ENCODE peak calls at places on chromosomes 6 and 20, in eight cellular contexts. One of them, this sample, is unnamed.

GRCh38 chr6:166516256-166516655 is 70.2 kb downstream of the RAMACL start:
- DNase-seq in lower leg skin: no peak
- DNase-seq in prostate gland: no peak
- DNase-seq in transverse colon: no peak
- DNase-seq in body of pancreas: no peak
- DNase-seq in upper lobe of left lung: no peak
- DNase-seq in right lobe of liver: no peak
- DNase-seq in ovary: no peak
- DNase-seq in this sample: no peak

GRCh38 chr20:45959956-45960630 is 11.9 kb downstream of the ZNF335 start:
- DNase-seq in lower leg skin: peak; percentile 73
- DNase-seq in prostate gland: no peak
- DNase-seq in transverse colon: no peak
- DNase-seq in body of pancreas: peak; percentile 7
- DNase-seq in upper lobe of left lung: no peak
- DNase-seq in right lobe of liver: peak; percentile 21
- DNase-seq in ovary: peak; percentile 24
- DNase-seq in this sample: peak; percentile 9

GRCh38 chr6:149453597-149454340 is 31.0 kb downstream of the ZC3H12D start:
- DNase-seq in lower leg skin: no peak
- DNase-seq in prostate gland: no peak
- DNase-seq in transverse colon: no peak
- DNase-seq in body of pancreas: no peak
- DNase-seq in upper lobe of left lung: no peak
- DNase-seq in right lobe of liver: peak; percentile 45
- DNase-seq in ovary: no peak
- DNase-seq in this sample: no peak

GRCh38 chr6:81925201-81925600 is 172.7 kb upstream of the TENT5A start:
- DNase-seq in lower leg skin: no peak
- DNase-seq in prostate gland: no peak
- DNase-seq in transverse colon: no peak
- DNase-seq in body of pancreas: no peak
- DNase-seq in upper lobe of left lung: no peak
- DNase-seq in right lobe of liver: no peak
- DNase-seq in ovary: no peak
- DNase-seq in this sample: no peak

GRCh38 chr6:40810176-40810575 is 223.0 kb upstream of the LRFN2 start:
- DNase-seq in lower leg skin: no peak
- DNase-seq in prostate gland: no peak
- DNase-seq in transverse colon: no peak
- DNase-seq in body of pancreas: no peak
- DNase-seq in upper lobe of left lung: no peak
- DNase-seq in right lobe of liver: no peak
- DNase-seq in ovary: no peak
- DNase-seq in this sample: no peak

GRCh38 chr6:52415917-52416628 is 4.1 kb upstream of the EFHC1 start:
- DNase-seq in lower leg skin: no peak
- DNase-seq in prostate gland: no peak
- DNase-seq in transverse colon: no peak
- DNase-seq in body of pancreas: no peak
- DNase-seq in upper lobe of left lung: no peak
- DNase-seq in right lobe of liver: no peak
- DNase-seq in ovary: no peak
- DNase-seq in this sample: no peak

GRCh38 chr6:154919806-154920205 is 75.3 kb upstream of the TIAM2 start:
- DNase-seq in lower leg skin: peak; percentile 68
- DNase-seq in prostate gland: no peak
- DNase-seq in transverse colon: no peak
- DNase-seq in body of pancreas: no peak
- DNase-seq in upper lobe of left lung: no peak
- DNase-seq in right lobe of liver: no peak
- DNase-seq in ovary: no peak
- DNase-seq in this sample: no peak

GRCh38 chr6:119129148-119129967 is 50.9 kb upstream of the FAM184A start:
- DNase-seq in lower leg skin: peak; percentile 37
- DNase-seq in prostate gland: peak; percentile 43
- DNase-seq in transverse colon: no peak
- DNase-seq in body of pancreas: no peak
- DNase-seq in upper lobe of left lung: no peak
- DNase-seq in right lobe of liver: no peak
- DNase-seq in ovary: no peak
- DNase-seq in this sample: no peak

GRCh38 chr6:21999012-21999528 is 297.8 kb downstream of the PRL start:
- DNase-seq in lower leg skin: no peak
- DNase-seq in prostate gland: no peak
- DNase-seq in transverse colon: no peak
- DNase-seq in body of pancreas: no peak
- DNase-seq in upper lobe of left lung: no peak
- DNase-seq in right lobe of liver: no peak
- DNase-seq in ovary: no peak
- DNase-seq in this sample: no peak

GRCh38 chr20:24160563-24161355 is 172.2 kb upstream of the GGTLC1 start:
- DNase-seq in lower leg skin: no peak
- DNase-seq in prostate gland: peak; percentile 40
- DNase-seq in transverse colon: peak; percentile 13
- DNase-seq in body of pancreas: peak; percentile 56
- DNase-seq in upper lobe of left lung: peak; percentile 41
- DNase-seq in right lobe of liver: peak; percentile 59
- DNase-seq in ovary: peak; percentile 58
- DNase-seq in this sample: no peak
- TF ChIP-seq CTCF in lower leg skin: no peak
- TF ChIP-seq CTCF in prostate gland: peak; percentile 71
- TF ChIP-seq CTCF in transverse colon: peak; percentile 52
- TF ChIP-seq CTCF in body of pancreas: peak; percentile 61
- TF ChIP-seq CTCF in upper lobe of left lung: peak; percentile 55
- TF ChIP-seq CTCF in right lobe of liver: peak; percentile 72
- TF ChIP-seq CTCF in ovary: no peak
- TF ChIP-seq CTCF in this sample: peak; percentile 43

GRCh38 chr6:4311976-4312860 is 176.8 kb upstream of the ECI2 start:
- DNase-seq in lower leg skin: no peak
- DNase-seq in prostate gland: no peak
- DNase-seq in transverse colon: no peak
- DNase-seq in body of pancreas: no peak
- DNase-seq in upper lobe of left lung: no peak
- DNase-seq in right lobe of liver: no peak
- DNase-seq in ovary: no peak
- DNase-seq in this sample: no peak

GRCh38 chr6:4309540-4309939 is 174.2 kb upstream of the ECI2 start:
- DNase-seq in lower leg skin: no peak
- DNase-seq in prostate gland: no peak
- DNase-seq in transverse colon: no peak
- DNase-seq in body of pancreas: no peak
- DNase-seq in upper lobe of left lung: no peak
- DNase-seq in right lobe of liver: no peak
- DNase-seq in ovary: no peak
- DNase-seq in this sample: no peak

GRCh38 chr6:4305056-4305455 is 169.7 kb upstream of the ECI2 start:
- DNase-seq in lower leg skin: no peak
- DNase-seq in prostate gland: no peak
- DNase-seq in transverse colon: no peak
- DNase-seq in body of pancreas: no peak
- DNase-seq in upper lobe of left lung: no peak
- DNase-seq in right lobe of liver: no peak
- DNase-seq in ovary: no peak
- DNase-seq in this sample: no peak

GRCh38 chr6:4303638-4304037 is 168.3 kb upstream of the ECI2 start:
- DNase-seq in lower leg skin: no peak
- DNase-seq in prostate gland: no peak
- DNase-seq in transverse colon: no peak
- DNase-seq in body of pancreas: no peak
- DNase-seq in upper lobe of left lung: no peak
- DNase-seq in right lobe of liver: no peak
- DNase-seq in ovary: no peak
- DNase-seq in this sample: no peak

GRCh38 chr6:4308354-4308753 is 173.0 kb upstream of the ECI2 start:
- DNase-seq in lower leg skin: no peak
- DNase-seq in prostate gland: no peak
- DNase-seq in transverse colon: no peak
- DNase-seq in body of pancreas: no peak
- DNase-seq in upper lobe of left lung: no peak
- DNase-seq in right lobe of liver: no peak
- DNase-seq in ovary: no peak
- DNase-seq in this sample: no peak
- TF ChIP-seq POLR2A in lower leg skin: no peak
- TF ChIP-seq POLR2A in prostate gland: no peak
- TF ChIP-seq POLR2A in transverse colon: no peak
- TF ChIP-seq POLR2A in body of pancreas: no peak
- TF ChIP-seq POLR2A in upper lobe of left lung: no peak
- TF ChIP-seq POLR2A in right lobe of liver: no peak
- TF ChIP-seq POLR2A in ovary: no peak
- TF ChIP-seq POLR2A in this sample: no peak

GRCh38 chr6:85118233-85118632 is 331.6 kb upstream of the NT5E start:
- DNase-seq in lower leg skin: peak; percentile 10
- DNase-seq in prostate gland: no peak
- DNase-seq in transverse colon: no peak
- DNase-seq in body of pancreas: no peak
- DNase-seq in upper lobe of left lung: no peak
- DNase-seq in right lobe of liver: no peak
- DNase-seq in ovary: no peak
- DNase-seq in this sample: no peak
- TF ChIP-seq CTCF in lower leg skin: no peak
- TF ChIP-seq CTCF in prostate gland: no peak
- TF ChIP-seq CTCF in transverse colon: no peak
- TF ChIP-seq CTCF in body of pancreas: no peak
- TF ChIP-seq CTCF in upper lobe of left lung: no peak
- TF ChIP-seq CTCF in right lobe of liver: no peak
- TF ChIP-seq CTCF in ovary: no peak
- TF ChIP-seq CTCF in this sample: no peak

DNA sequence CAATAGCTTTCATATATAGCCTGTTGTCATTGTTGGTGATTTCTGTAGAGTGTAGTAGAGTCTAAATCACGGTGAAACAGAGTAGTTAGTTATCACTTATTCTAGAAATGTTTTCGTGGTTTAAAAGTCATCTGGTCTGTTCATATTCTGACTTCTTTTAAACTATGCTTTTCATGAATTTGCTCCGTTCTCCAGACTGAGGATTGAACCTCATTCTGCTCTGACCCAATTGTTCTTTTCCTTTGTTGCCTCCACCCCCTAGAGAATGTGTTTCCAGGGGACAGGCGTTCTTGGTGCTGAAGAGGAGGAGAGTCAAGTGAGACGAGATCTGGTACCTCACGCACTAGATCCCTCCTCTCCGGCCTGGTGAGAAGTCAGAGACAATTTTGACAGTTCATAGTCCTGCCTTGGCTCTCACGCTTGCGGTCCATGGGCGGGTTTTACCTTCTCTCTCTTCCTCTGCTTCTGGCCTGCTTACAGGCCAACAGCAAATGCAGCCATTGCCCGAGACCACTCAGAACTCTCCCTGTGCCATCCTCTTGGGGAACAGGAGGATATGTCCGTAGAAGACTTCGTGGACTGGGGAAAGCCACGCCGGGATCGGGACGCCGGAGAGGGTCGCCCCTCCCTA is 609 bp upstream of the ZNF292 start:
- DNase-seq in lower leg skin: no peak
- DNase-seq in prostate gland: no peak
- DNase-seq in transverse colon: no peak
- DNase-seq in body of pancreas: no peak
- DNase-seq in upper lobe of left lung: no peak
- DNase-seq in right lobe of liver: no peak
- DNase-seq in ovary: no peak
- DNase-seq in this sample: no peak
- TF ChIP-seq POLR2A in lower leg skin: no peak
- TF ChIP-seq POLR2A in prostate gland: no peak
- TF ChIP-seq POLR2A in transverse colon: no peak
- TF ChIP-seq POLR2A in body of pancreas: no peak
- TF ChIP-seq POLR2A in upper lobe of left lung: no peak
- TF ChIP-seq POLR2A in right lobe of liver: peak; percentile 64
- TF ChIP-seq POLR2A in ovary: peak; percentile 23
- TF ChIP-seq POLR2A in this sample: no peak

DNA sequence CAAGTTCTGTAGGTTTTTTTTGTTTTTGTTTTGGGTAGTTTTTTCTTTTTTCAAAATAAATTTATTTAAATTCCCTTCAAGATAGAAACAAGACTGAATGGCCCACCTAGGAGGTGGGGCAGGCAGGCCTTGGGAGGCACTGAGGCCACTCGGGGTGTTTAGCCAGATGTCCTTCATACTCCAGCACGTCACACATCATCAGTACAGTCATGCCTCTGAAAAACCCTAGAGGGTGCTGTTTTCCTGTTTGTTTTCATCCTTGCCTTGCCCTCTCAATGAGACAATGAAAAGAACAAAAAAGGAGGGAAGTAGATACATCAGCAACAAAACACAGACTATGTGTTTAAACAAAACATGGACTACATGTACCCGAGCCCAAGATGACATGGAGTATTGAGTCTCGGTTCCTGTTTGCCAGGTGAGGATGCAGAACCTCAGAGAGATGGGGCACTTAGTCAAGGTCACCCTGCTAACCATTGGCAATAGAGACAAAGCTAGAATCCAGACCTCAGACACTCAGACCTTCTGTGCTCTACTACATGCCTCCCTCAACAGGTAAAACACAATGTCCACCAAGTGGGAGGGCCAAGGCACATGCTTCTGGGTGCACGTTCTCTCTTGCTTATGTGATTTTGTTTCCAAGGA is 26.8 kb upstream of the CLIC5 start:
- DNase-seq in lower leg skin: no peak
- DNase-seq in prostate gland: no peak
- DNase-seq in transverse colon: peak; percentile 30
- DNase-seq in body of pancreas: no peak
- DNase-seq in upper lobe of left lung: no peak
- DNase-seq in right lobe of liver: no peak
- DNase-seq in ovary: no peak
- DNase-seq in this sample: no peak
- TF ChIP-seq CTCF in lower leg skin: no peak
- TF ChIP-seq CTCF in prostate gland: peak; percentile 44
- TF ChIP-seq CTCF in transverse colon: peak; percentile 43
- TF ChIP-seq CTCF in body of pancreas: no peak
- TF ChIP-seq CTCF in upper lobe of left lung: peak; percentile 69
- TF ChIP-seq CTCF in right lobe of liver: peak; percentile 51
- TF ChIP-seq CTCF in ovary: no peak
- TF ChIP-seq CTCF in this sample: peak; percentile 68

GRCh38 chr6:30493643-30494250 is 4.4 kb downstream of the HLA-E start:
- DNase-seq in lower leg skin: peak; percentile 79
- DNase-seq in prostate gland: no peak
- DNase-seq in transverse colon: no peak
- DNase-seq in body of pancreas: no peak
- DNase-seq in upper lobe of left lung: no peak
- DNase-seq in right lobe of liver: no peak
- DNase-seq in ovary: no peak
- DNase-seq in this sample: no peak
- TF ChIP-seq POLR2A in lower leg skin: no peak
- TF ChIP-seq POLR2A in prostate gland: no peak
- TF ChIP-seq POLR2A in transverse colon: no peak
- TF ChIP-seq POLR2A in body of pancreas: no peak
- TF ChIP-seq POLR2A in upper lobe of left lung: peak; percentile 27
- TF ChIP-seq POLR2A in right lobe of liver: no peak
- TF ChIP-seq POLR2A in ovary: no peak
- TF ChIP-seq POLR2A in this sample: no peak

GRCh38 chr6:1686117-1687098 is 76.7 kb downstream of the FOXC1 start:
- DNase-seq in lower leg skin: peak; percentile 81
- DNase-seq in prostate gland: peak; percentile 29
- DNase-seq in transverse colon: no peak
- DNase-seq in body of pancreas: no peak
- DNase-seq in upper lobe of left lung: peak; percentile 65
- DNase-seq in right lobe of liver: no peak
- DNase-seq in ovary: peak; percentile 36
- DNase-seq in this sample: no peak
- TF ChIP-seq CTCF in lower leg skin: no peak
- TF ChIP-seq CTCF in prostate gland: no peak
- TF ChIP-seq CTCF in transverse colon: no peak
- TF ChIP-seq CTCF in body of pancreas: no peak
- TF ChIP-seq CTCF in upper lobe of left lung: no peak
- TF ChIP-seq CTCF in right lobe of liver: no peak
- TF ChIP-seq CTCF in ovary: no peak
- TF ChIP-seq CTCF in this sample: no peak